ENCODE peak calls at places on chromosomes 2 and 18, in four cellular contexts. O is HCT116, F is PC-3, W is neuronal stem cell. C is an unnamed sample.

GRCh38 chr18:59957957-59958356 is 58.2 kb downstream of the PMAIP1 start:
- DNase-seq in O (peak), F (peak), W (no peak), C (peak)

GRCh38 chr2:4502230-4502843 is 799.0 kb downstream of the DCDC2C start:
- DNase-seq in W (no peak), F (no peak), O (no peak), C (no peak)

GRCh38 chr2:230758566-230759480 is 46.2 kb downstream of the CAB39 start:
- DNase-seq in O (no peak), F (no peak), W (no peak), C (peak)

GRCh38 chr2:16102976-16103380 is 162.6 kb downstream of the MYCN start:
- DNase-seq in O (no peak), W (no peak), F (no peak), C (no peak)

GRCh38 chr2:216008387-216008786 is 5.0 kb downstream of the MREG start:
- DNase-seq in F (no peak), W (no peak), O (no peak), C (no peak)

GRCh38 chr2:66570471-66570870 is 135.5 kb downstream of the MEIS1 start:
- DNase-seq in F (no peak), O (no peak), W (no peak), C (no peak)

GRCh38 chr2:22281033-22281432 is 1103.9 kb upstream of the KLHL29 start:
- DNase-seq in F (no peak), O (no peak), W (no peak), C (peak)

GRCh38 chr2:48127612-48128191 is 221.4 kb upstream of the FBXO11 start:
- DNase-seq in W (no peak), O (no peak), F (peak), C (no peak)

GRCh38 chr2:180970052-180970451 is 10.4 kb upstream of the UBE2E3 start:
- DNase-seq in F (peak), O (no peak), W (no peak), C (no peak)

GRCh38 chr2:131115752-131116151 is 10.6 kb downstream of the PLEKHB2 start:
- DNase-seq in O (no peak), F (no peak), W (no peak), C (no peak)

GRCh38 chr2:238601433-238602222 is 174.9 kb downstream of the ASB1 start:
- DNase-seq in F (peak), W (no peak), O (no peak), C (peak)

GRCh38 chr2:68741805-68742306 is 7.2 kb downstream of the ARHGAP25 start:
- DNase-seq in F (peak), O (no peak), W (no peak), C (no peak)

GRCh38 chr2:96470636-96471035 is 34.5 kb downstream of the NEURL3 start:
- DNase-seq in O (no peak), F (no peak), W (peak), C (peak)
- H2AFZ ChIP-seq in O (no peak), F (no peak), W (peak), C (no peak)

GRCh38 chr2:179049203-179049545 is 763 bp downstream of the CCDC141 start:
- DNase-seq in F (no peak), W (no peak), O (no peak), C (no peak)
- H2AFZ ChIP-seq in F (no peak), W (peak), O (no peak), C (no peak)

GRCh38 chr18:64201781-64202180 is 52.9 kb upstream of the LINC00305 start:
- DNase-seq in F (no peak), O (no peak), W (no peak), C (no peak)
- H2AFZ ChIP-seq in F (no peak), O (no peak), W (no peak), C (no peak)

GRCh38 chr2:42091671-42092070 is 43.9 kb downstream of the PKDCC start:
- DNase-seq in F (no peak), O (no peak), W (no peak), C (no peak)
- H2AFZ ChIP-seq in F (no peak), O (no peak), W (peak), C (no peak)